ENCODE peak calls at places on chromosomes 3 and 15, in five cellular contexts. D, A, S, Q and E are unnamed samples.

GRCh38 chr3:86382556-86382955 is 608.4 kb downstream of the VGLL3 start:
- DNase-seq in Q (no peak), A (no peak), S (no peak), D (no peak), E (no peak)

GRCh38 chr15:80662756-80663553 is 32.2 kb upstream of the ABHD17C start:
- DNase-seq in D (no peak), A (no peak), S (no peak), Q (no peak), E (no peak)

GRCh38 chr3:50183755-50184154 is 7.7 kb upstream of the GNAT1 start:
- DNase-seq in D (no peak), A (no peak), S (no peak), Q (no peak), E (no peak)

GRCh38 chr3:115623414-115623868 is at the start of gene GAP43:
- DNase-seq in S (peak), A (no peak), D (peak), Q (no peak), E (peak)

GRCh38 chr3:168249048-168249538 is 153.4 kb upstream of the GOLIM4 start:
- DNase-seq in Q (no peak), S (no peak), A (no peak), D (peak), E (no peak)

GRCh38 chr15:38683382-38684242 is 119.0 kb upstream of the RASGRP1 start:
- DNase-seq in A (peak), D (peak), Q (no peak), S (peak), E (peak)

GRCh38 chr3:58173670-58174472 is 36.9 kb downstream of the DNASE1L3 start:
- DNase-seq in Q (no peak), A (peak), S (peak), D (no peak), E (no peak)

GRCh38 chr3:159635047-159635641 is 353.5 kb upstream of the IL12A start:
- DNase-seq in A (no peak), Q (no peak), D (no peak), S (no peak), E (no peak)

GRCh38 chr3:188584162-188584529 is 430.2 kb downstream of the LPP start:
- DNase-seq in D (no peak), A (no peak), Q (no peak), S (no peak), E (no peak)

GRCh38 chr3:33360136-33360825 is 79.9 kb downstream of the UBP1 start:
- DNase-seq in S (peak), A (no peak), D (peak), Q (no peak), E (no peak)

GRCh38 chr3:124203292-124203691 is 211.4 kb upstream of the ROPN1 start:
- DNase-seq in S (no peak), A (no peak), D (no peak), Q (no peak), E (no peak)

GRCh38 chr3:51269466-51269865 is 115.6 kb upstream of the MANF start:
- DNase-seq in S (no peak), Q (no peak), D (no peak), A (no peak), E (no peak)

GRCh38 chr3:111244760-111245159 is 173.1 kb downstream of the NECTIN3 start:
- DNase-seq in Q (no peak), D (no peak), A (no peak), S (no peak), E (no peak)

GRCh38 chr15:90001683-90002427 is 731 bp downstream of the ZNF710 start:
- DNase-seq in S (peak), A (peak), Q (no peak), D (peak), E (peak)

GRCh38 chr3:178325330-178325729 is 210.9 kb upstream of the KCNMB2 start:
- DNase-seq in D (no peak), Q (no peak), S (no peak), A (no peak), E (no peak)

GRCh38 chr15:71532994-71533393 is 277.4 kb upstream of the NR2E3 start:
- DNase-seq in S (peak), A (peak), D (peak), Q (no peak), E (peak)

GRCh38 chr15:96273317-96274086 is 57.0 kb upstream of the NR2F2 start:
- DNase-seq in Q (peak), D (peak), S (no peak), A (peak), E (no peak)

GRCh38 chr15:35181538-35181937 is 96.4 kb upstream of the NANOGP8 start:
- DNase-seq in A (no peak), Q (peak), S (no peak), D (no peak), E (no peak)

GRCh38 chr15:95932676-95933075 is 397.8 kb upstream of the NR2F2 start:
- DNase-seq in S (no peak), D (no peak), A (no peak), Q (no peak), E (no peak)

GRCh38 chr3:183073839-183074615 is 25.3 kb downstream of the MCCC1 start:
- DNase-seq in A (no peak), Q (no peak), D (no peak), S (no peak), E (no peak)

GRCh38 chr15:34122771-34123183 is 20.9 kb downstream of the PGBD4 start:
- DNase-seq in A (no peak), D (no peak), S (peak), Q (peak), E (no peak)

GRCh38 chr3:113441051-113441770 is at the start of gene CFAP44:
- DNase-seq in A (no peak), S (peak), D (no peak), Q (no peak), E (peak)

GRCh38 chr15:40354408-40355171 is 3.4 kb upstream of the DISP2 start:
- DNase-seq in D (peak), S (no peak), Q (no peak), A (peak), E (peak)

GRCh38 chr3:162175904-162176303 is 679.3 kb downstream of the OTOL1 start:
- DNase-seq in Q (no peak), S (no peak), D (no peak), A (no peak), E (no peak)

GRCh38 chr15:31433101-31433500 is 106.5 kb downstream of the KLF13 start:
- DNase-seq in A (no peak), S (no peak), D (no peak), Q (no peak), E (no peak)

GRCh38 chr15:31435256-31435781 is 108.7 kb downstream of the KLF13 start:
- DNase-seq in D (peak), A (peak), Q (peak), S (peak), E (peak)

GRCh38 chr15:31435891-31436628 is 109.4 kb downstream of the KLF13 start:
- DNase-seq in D (no peak), Q (no peak), A (peak), S (no peak), E (no peak)

GRCh38 chr15:31433574-31433973 is 106.9 kb downstream of the KLF13 start:
- DNase-seq in A (no peak), Q (no peak), D (no peak), S (no peak), E (no peak)

DNA sequence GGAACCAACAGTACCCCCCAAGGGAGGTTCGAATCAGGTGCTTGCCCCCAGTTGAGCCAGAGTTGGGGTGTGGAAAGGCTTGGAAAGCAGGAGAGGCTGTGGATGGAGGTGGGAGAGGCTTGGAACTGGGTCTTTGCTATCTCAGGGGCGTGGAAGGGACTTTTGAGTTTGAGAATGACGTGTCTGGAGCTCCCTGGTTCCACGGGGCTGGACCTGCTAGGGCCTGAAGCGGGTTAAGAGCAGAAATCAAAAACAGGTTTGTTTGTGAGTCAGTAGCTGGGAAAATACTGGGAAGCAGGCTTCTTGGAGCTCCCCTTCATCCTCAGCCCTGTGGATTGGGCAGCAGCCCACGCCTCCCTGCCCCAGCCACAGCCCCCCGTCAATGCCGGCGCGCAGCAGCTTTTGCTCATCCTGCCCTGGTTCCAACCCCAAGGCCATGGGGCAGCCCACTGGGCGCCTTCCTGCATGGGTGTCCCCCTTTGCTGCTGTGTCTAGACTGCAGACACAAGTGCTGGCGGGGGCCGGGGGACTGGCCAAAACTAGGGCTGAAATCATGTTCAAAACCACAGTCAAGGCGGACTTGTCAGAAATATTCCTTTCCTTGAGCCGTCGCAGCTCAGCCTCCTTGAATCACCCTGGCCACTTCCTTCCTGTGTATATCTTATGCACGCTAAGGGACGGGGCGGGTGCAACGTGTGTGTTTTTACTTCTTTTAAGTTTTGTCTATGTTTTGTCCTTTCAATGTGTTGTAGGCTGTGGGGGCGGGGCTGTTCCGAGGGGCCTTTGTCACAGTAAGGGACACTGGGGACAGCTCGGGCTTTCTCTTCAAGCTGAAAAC is 108.0 kb downstream of the KLF13 start:
- DNase-seq in D (no peak), A (no peak), S (no peak), Q (peak), E (no peak)
- TF ChIP-seq HDAC2 in D (no peak), A (no peak), S (no peak), Q (no peak), E (no peak)

DNA sequence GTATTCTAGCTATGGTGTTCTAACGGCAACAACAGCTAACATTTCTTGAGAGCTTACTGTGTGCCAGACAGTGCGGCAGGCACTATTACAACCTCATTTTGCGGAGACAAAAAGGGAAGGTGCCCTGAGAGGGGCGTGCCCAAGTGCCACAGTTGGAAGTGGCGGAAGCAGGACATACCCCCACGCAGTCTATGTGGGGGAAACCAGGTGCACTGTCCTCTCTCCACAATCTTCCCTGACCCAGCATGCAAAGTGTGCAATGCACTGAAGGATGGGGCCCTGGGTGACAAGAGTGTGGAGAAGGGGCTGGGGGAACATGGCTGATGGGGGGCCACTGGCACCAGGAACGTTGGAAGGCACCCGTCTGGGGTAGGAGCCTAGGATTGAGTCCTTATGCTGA is 8.6 kb downstream of the ANP32A start:
- DNase-seq in A (no peak), D (no peak), Q (no peak), S (no peak), E (no peak)
- TF ChIP-seq HDAC2 in A (no peak), D (no peak), Q (no peak), S (no peak), E (no peak)

GRCh38 chr3:151697496-151697895 is 36.2 kb upstream of the AADACL2 start:
- DNase-seq in D (peak), A (no peak), Q (no peak), S (no peak), E (no peak)
- TF ChIP-seq HDAC2 in D (no peak), A (no peak), Q (no peak), S (no peak), E (no peak)

GRCh38 chr3:138688871-138689299 is 80.3 kb downstream of the FAIM start:
- DNase-seq in S (peak), A (no peak), Q (no peak), D (no peak), E (no peak)
- TF ChIP-seq HDAC2 in S (peak), A (no peak), Q (no peak), D (no peak), E (no peak)

GRCh38 chr3:74561881-74562280 is 52.6 kb downstream of the CNTN3 start:
- DNase-seq in S (no peak), D (no peak), Q (no peak), A (no peak), E (no peak)

GRCh38 chr3:74559301-74559700 is 55.2 kb downstream of the CNTN3 start:
- DNase-seq in D (no peak), S (no peak), Q (no peak), A (no peak), E (no peak)

GRCh38 chr3:74564560-74564959 is 49.9 kb downstream of the CNTN3 start:
- DNase-seq in S (no peak), Q (no peak), D (no peak), A (no peak), E (no peak)

DNA sequence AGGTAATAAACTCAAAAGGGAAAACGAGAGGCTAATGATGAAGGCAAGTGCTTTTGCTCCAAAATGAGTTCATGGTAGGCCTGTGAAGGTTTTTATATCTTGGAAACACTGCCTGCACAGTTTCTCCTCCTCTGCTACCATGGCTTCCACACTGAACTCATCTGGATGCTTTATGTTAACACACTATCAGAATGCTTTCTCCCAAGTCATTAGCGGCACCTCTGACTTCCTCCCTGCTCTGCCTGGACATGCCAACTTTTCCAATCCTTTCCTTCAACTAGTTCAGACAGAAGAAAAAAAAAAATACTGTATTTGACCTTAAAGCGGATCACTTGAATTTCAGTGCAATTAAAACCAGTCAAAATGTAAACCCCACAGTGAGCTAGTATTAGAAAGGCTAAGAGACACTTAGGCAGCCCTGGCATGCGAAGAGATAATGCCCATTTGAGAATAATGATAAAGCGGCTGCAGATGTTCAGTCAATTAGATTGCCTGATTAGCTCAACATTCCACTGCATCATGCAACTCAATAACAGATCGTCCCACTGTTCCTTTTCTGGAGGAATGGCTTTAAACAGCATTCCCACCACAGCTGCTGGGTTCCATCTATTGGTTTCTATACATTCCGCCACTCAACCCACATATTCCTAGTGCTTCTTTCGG is 51.8 kb downstream of the CNTN3 start:
- DNase-seq in A (no peak), Q (no peak), D (no peak), S (no peak), E (no peak)
- TF ChIP-seq HDAC2 in A (no peak), Q (no peak), D (no peak), S (no peak), E (no peak)

GRCh38 chr3:24242012-24242698 is 252.5 kb downstream of the THRB start:
- DNase-seq in S (no peak), Q (no peak), A (no peak), D (no peak), E (no peak)
- TF ChIP-seq HDAC2 in S (no peak), Q (no peak), A (no peak), D (no peak), E (no peak)

GRCh38 chr15:68894208-68894607 is 36.1 kb upstream of the SPESP1 start:
- DNase-seq in D (no peak), A (no peak), S (no peak), Q (no peak), E (no peak)

GRCh38 chr15:68887120-68887519 is 43.2 kb upstream of the SPESP1 start:
- DNase-seq in S (no peak), Q (no peak), D (no peak), A (no peak), E (no peak)

GRCh38 chr15:68885070-68885469 is 45.3 kb upstream of the SPESP1 start:
- DNase-seq in D (no peak), A (no peak), S (no peak), Q (no peak), E (no peak)

GRCh38 chr15:68888419-68888818 is 41.9 kb upstream of the SPESP1 start:
- DNase-seq in A (no peak), Q (no peak), D (no peak), S (no peak), E (no peak)
- TF ChIP-seq HDAC2 in A (no peak), Q (no peak), D (no peak), S (no peak), E (no peak)

GRCh38 chr15:77019476-77020331 is 24.8 kb downstream of the PSTPIP1 start:
- DNase-seq in Q (no peak), D (no peak), S (no peak), A (no peak), E (no peak)
- TF ChIP-seq HDAC2 in Q (no peak), D (no peak), S (no peak), A (no peak), E (no peak)